ENCODE peak calls at places on chromosomes 1 and 21, in seven cellular contexts. V, L, H, O, C, I and G are unnamed samples.

GRCh38 chr1:21042920-21043605 is 133.6 kb downstream of the EIF4G3 start:
- DNase-seq in O (no peak), H (peak; percentile 35), V (no peak), I (no peak), C (peak; percentile 94), L (no peak), G (peak; percentile 61)

GRCh38 chr21:39060485-39061099 is 122.7 kb downstream of the PSMG1 start:
- DNase-seq in C (no peak), H (no peak), I (no peak), O (no peak), L (no peak), V (no peak), G (no peak)

GRCh38 chr1:220045356-220046051 is 801 bp downstream of the EPRS1 start:
- DNase-seq in H (no peak), L (no peak), V (no peak), I (no peak), C (no peak), O (no peak), G (peak; percentile 30)

GRCh38 chr1:12121212-12122000 is 45.4 kb upstream of the TNFRSF1B start:
- DNase-seq in V (no peak), C (peak; percentile 80), L (no peak), O (no peak), H (peak; percentile 21), I (no peak), G (peak; percentile 62)

GRCh38 chr1:6071219-6071618 is 25.5 kb downstream of the KCNAB2 start:
- DNase-seq in H (no peak), C (no peak), O (no peak), I (no peak), V (no peak), L (no peak), G (no peak)

GRCh38 chr1:234083460-234083859 is 179.0 kb downstream of the SLC35F3 start:
- DNase-seq in L (no peak), V (no peak), I (no peak), O (no peak), C (peak; percentile 70), H (no peak), G (no peak)

GRCh38 chr1:182408435-182409070 is 8.1 kb upstream of the TEDDM1 start:
- DNase-seq in L (no peak), O (no peak), I (no peak), H (no peak), C (no peak), V (no peak), G (no peak)

GRCh38 chr1:76176020-76176419 is 101.5 kb downstream of the ST6GALNAC3 start:
- DNase-seq in H (no peak), I (no peak), V (no peak), L (no peak), C (no peak), O (no peak), G (no peak)

GRCh38 chr1:27577504-27578188 is 26.3 kb downstream of the AHDC1 start:
- DNase-seq in O (peak; percentile 73), C (no peak), I (no peak), H (no peak), V (no peak), L (peak; percentile 71), G (no peak)

GRCh38 chr1:25616932-25617625 is 488 bp downstream of the MAN1C1 start:
- DNase-seq in V (no peak), I (no peak), O (peak; percentile 76), C (no peak), L (no peak), H (no peak), G (no peak)

GRCh38 chr1:165330483-165330882 is 26.0 kb downstream of the LMX1A start:
- DNase-seq in V (no peak), H (no peak), L (no peak), O (no peak), I (no peak), C (no peak), G (no peak)

DNA sequence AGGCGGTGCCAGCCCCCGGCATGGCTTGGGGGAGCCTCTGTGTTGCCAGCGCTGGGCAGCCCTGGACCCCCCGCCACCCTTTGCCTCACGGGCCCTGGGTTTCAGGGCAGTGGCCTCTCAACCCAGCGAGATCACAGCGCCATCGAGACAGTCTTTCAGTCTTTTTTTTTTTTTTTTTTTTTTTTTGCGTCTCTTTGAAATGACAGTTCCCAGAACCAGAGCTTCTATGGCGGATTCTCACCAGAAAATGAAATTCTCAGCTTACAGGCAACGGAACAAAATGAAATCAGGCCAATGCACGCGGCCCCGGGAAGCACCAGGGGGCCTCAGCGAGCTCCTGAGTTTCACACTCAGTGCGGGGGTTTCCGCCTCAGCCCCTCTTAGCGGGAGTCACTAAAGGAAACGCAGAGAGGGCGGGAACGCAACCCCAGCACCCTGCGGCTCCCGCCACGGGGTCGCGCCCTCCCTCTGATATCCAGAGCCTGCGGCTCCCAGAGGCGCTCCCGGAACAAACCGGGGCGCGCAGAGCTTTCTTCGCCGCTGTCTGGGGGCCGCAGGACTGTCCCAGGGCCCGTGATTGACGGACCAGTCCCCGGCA is 8.0 kb upstream of the COL6A1 start:
- DNase-seq in C (peak; percentile 82), H (peak; percentile 81), O (peak; percentile 91), V (peak; percentile 74), I (peak; percentile 70), L (peak; percentile 96), G (peak; percentile 90)
- H3K4me3 ChIP-seq in C (peak overlapping the region; percentile 58), H (peak overlapping the region; percentile 48), O (peak overlapping the region; percentile 49), V (no peak overlapping the region), I (peak overlapping the region; percentile 38), L (peak overlapping the region; percentile 59), G (peak overlapping the region; percentile 33)

GRCh38 chr1:118981436-118981835 is 6.7 kb downstream of the TBX15 start:
- DNase-seq in C (no peak), O (no peak), I (no peak), L (no peak), H (no peak), V (no peak), G (no peak)

GRCh38 chr1:118979754-118980270 is 8.3 kb downstream of the TBX15 start:
- DNase-seq in L (no peak), C (no peak), V (no peak), H (no peak), I (no peak), O (no peak), G (no peak)

GRCh38 chr1:118982281-118982680 is 5.9 kb downstream of the TBX15 start:
- DNase-seq in O (no peak), L (no peak), I (no peak), V (no peak), C (no peak), H (no peak), G (no peak)

GRCh38 chr1:118977591-118977990 is 10.6 kb downstream of the TBX15 start:
- DNase-seq in L (no peak), I (no peak), H (no peak), V (no peak), C (no peak), O (no peak), G (no peak)

DNA sequence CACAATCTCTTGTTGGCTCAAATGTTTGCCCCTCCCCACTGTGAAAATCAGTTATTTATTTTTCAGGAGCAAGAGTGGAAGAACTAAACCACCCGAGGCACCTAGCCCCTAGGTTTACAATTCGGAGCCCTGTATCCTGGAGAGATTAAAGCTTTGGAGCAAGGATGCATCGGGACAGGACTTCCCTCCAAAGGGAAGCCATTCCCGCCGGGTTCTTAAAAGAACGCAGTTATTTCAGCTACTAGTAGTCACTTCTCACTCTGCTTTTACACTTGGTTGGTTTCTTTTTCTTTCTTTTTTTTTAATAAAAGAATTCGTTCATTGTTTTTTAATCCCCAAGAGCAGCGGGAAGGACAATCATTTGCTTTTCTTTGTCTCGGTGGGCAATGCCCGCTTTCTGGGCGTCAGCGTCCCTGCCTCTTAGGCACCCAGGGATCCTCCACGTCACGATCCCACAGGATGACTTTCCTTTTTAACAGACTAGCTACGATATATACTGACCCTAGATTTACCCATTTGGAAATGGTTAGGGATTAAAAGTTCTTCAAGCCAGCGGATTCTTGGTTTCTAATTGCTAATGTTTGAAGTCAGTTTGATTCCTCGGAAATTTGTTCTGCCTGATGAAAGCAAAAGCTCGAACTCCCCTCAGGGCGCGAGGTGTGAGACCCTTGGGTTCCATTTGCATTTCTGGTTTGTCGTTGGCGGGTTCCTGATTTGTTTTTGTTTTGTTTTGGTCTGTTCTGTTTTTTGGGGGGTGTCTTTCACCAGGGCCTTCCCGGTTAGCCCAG is 9.0 kb downstream of the TBX15 start:
- DNase-seq in O (no peak), I (no peak), V (no peak), C (no peak), H (no peak), L (no peak), G (no peak)
- TF ChIP-seq CTCF in O (no peak), I (no peak), V (no peak), C (no peak), H (no peak), L (no peak), G (no peak)

DNA sequence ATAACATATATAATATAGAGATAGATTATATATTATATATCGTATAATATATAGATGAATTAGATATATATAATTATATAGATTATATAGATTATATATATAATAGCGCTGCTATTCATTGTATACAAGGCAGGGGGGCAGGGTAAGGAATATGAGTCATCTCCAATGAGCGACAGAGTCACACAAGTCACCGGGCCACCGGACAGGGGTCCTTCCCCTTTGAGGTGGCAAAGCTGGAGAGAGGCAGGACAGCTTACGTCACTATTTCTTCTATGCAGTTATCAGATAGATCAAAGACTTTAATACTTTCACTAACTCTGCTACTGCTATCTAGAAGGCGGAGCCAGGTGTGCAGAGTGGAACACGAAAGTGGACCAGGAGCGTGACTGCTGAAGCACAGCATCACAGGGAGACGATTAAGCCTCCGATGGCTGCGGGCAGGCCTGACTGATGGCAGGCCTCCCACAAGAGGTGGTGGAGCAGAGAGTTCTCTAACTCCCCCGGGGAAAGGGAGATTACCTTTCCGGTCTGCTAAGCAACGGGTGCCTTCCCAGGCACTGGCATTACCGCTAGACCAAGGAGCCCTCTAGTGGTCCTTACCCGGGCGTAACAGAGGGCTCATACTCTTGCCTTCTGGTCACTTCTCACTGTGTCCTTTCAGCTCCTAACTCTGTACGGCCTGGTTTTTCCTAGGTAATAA is 2154.7 kb downstream of the MRPL39 start:
- DNase-seq in V (no peak), I (no peak), C (no peak), O (no peak), H (no peak), L (no peak), G (no peak)
- H3K4me3 ChIP-seq in V (no peak overlapping the region), I (no peak overlapping the region), C (no peak overlapping the region), O (no peak overlapping the region), H (no peak overlapping the region), L (no peak overlapping the region), G (no peak overlapping the region)

DNA sequence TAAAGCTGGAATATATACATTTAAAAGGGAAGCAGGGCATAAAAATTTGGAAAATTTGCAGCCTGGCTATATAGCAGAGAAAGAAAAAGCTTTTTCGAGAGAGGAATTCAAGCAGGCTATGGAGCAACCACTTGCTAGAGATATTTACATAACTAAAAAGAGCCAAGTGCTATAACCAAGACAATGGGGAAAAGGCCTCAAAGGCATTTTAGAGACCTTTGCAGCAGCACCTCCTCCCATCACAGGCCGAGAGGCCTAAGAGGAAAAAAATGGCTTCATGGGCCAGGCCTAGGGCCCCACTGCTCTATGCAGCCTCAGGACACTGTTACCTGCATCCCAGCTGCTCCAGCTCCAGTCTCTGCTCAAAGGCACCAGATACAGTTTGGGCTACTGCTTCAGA is 37.0 kb downstream of the CAPN9 start:
- DNase-seq in I (no peak), C (no peak), V (no peak), O (no peak), H (no peak), L (no peak), G (no peak)
- TF ChIP-seq CTCF in I (no peak), C (no peak), V (no peak), O (no peak), H (no peak), L (no peak), G (no peak)

GRCh38 chr1:65940131-65940530 is 147.4 kb downstream of the PDE4B start:
- DNase-seq in C (no peak), I (no peak), O (no peak), H (no peak), L (no peak), V (no peak), G (no peak)
- H3K4me3 ChIP-seq in C (no peak overlapping the region), I (no peak overlapping the region), O (no peak overlapping the region), H (no peak overlapping the region), L (no peak overlapping the region), V (no peak overlapping the region), G (no peak overlapping the region)